ENCODE peak calls at places on chromosomes 11 and 22, in four cellular contexts. J is OCI-LY7, E is heart right ventricle, T is spleen. I is an unnamed sample.
A peak's percentile ranks its signal among the peaks of the same experiment; 100 is the strongest.

GRCh38 chr11:78080818-78081495 is 1.3 kb upstream of the NDUFC2 start:
- DNase-seq in T (no peak), E (peak; percentile 29), J (no peak), I (no peak)

GRCh38 chr11:112033902-112034301 is 8.7 kb downstream of the DLAT start:
- DNase-seq in T (no peak), J (no peak), E (no peak), I (no peak)

GRCh38 chr11:122137081-122137793 is 21.2 kb upstream of the BLID start:
- DNase-seq in J (no peak), E (no peak), T (no peak), I (no peak)

GRCh38 chr11:71495286-71496090 is 31.6 kb upstream of the KRTAP5-7 start:
- DNase-seq in E (no peak), J (no peak), T (peak; percentile 47), I (no peak)

GRCh38 chr11:11998091-11998781 is 10.2 kb downstream of the DKK3 start:
- DNase-seq in T (no peak), J (no peak), E (no peak), I (no peak)

GRCh38 chr11:35918716-35919115 is 25.1 kb upstream of the LDLRAD3 start:
- DNase-seq in T (no peak), J (no peak), E (no peak), I (no peak)

GRCh38 chr11:120180571-120181445 is 30.0 kb upstream of the OAF start:
- DNase-seq in J (no peak), T (peak; percentile 52), E (no peak), I (peak; percentile 65)

GRCh38 chr11:125229006-125229405 is 64.5 kb downstream of the PKNOX2 start:
- DNase-seq in E (no peak), J (no peak), T (no peak), I (no peak)

GRCh38 chr22:49833340-49834007 is 5.8 kb upstream of the BRD1 start:
- DNase-seq in T (no peak), E (no peak), J (no peak), I (no peak)

GRCh38 chr11:82906236-82906635 is 4.7 kb downstream of the DDIAS start:
- DNase-seq in J (peak; percentile 79), T (no peak), E (no peak), I (no peak)

GRCh38 chr11:94958118-94958517 is 15.2 kb downstream of the CWC15 start:
- DNase-seq in E (no peak), T (no peak), J (no peak), I (no peak)

GRCh38 chr11:69213315-69213714 is 57.6 kb downstream of the SMIM38 start:
- DNase-seq in E (no peak), J (no peak), T (no peak), I (no peak)

GRCh38 chr22:48950151-48950915 is 877.3 kb downstream of the BRD1 start:
- DNase-seq in J (no peak), T (peak; percentile 67), E (no peak), I (peak; percentile 47)

GRCh38 chr11:131758726-131759125 is 388.3 kb downstream of the NTM start:
- DNase-seq in T (no peak), J (no peak), E (no peak), I (no peak)

GRCh38 chr11:131759140-131759539 is 388.7 kb downstream of the NTM start:
- DNase-seq in J (no peak), T (no peak), E (no peak), I (no peak)

GRCh38 chr11:131762346-131763110 is 392.1 kb downstream of the NTM start:
- DNase-seq in E (no peak), T (no peak), J (no peak), I (no peak)

GRCh38 chr11:131763193-131763890 is 392.9 kb downstream of the NTM start:
- DNase-seq in J (no peak), T (no peak), E (no peak), I (no peak)

GRCh38 chr11:131760191-131760951 is 390.0 kb downstream of the NTM start:
- DNase-seq in T (no peak), E (peak; percentile 25), J (no peak), I (no peak)
- H3K27ac ChIP-seq in T (peak overlapping the region; percentile 33), E (no peak overlapping the region), J (no peak overlapping the region), I (no peak overlapping the region)

GRCh38 chr22:16988257-16988656 is 19.8 kb downstream of the GAB4 start:
- DNase-seq in T (no peak), J (no peak), E (no peak), I (peak; percentile 40)

GRCh38 chr22:16987822-16988221 is 20.2 kb downstream of the GAB4 start:
- DNase-seq in T (no peak), J (no peak), E (no peak), I (peak; percentile 36)

GRCh38 chr22:16989915-16990314 is 18.1 kb downstream of the GAB4 start:
- DNase-seq in T (no peak), J (no peak), E (no peak), I (no peak)
- H3K9me3 ChIP-seq in T (peaks cover 3% of the 10 kb centered on the region), J (no peaks in the 10 kb centered on the region), E (no peaks in the 10 kb centered on the region), I (no peaks in the 10 kb centered on the region)

DNA sequence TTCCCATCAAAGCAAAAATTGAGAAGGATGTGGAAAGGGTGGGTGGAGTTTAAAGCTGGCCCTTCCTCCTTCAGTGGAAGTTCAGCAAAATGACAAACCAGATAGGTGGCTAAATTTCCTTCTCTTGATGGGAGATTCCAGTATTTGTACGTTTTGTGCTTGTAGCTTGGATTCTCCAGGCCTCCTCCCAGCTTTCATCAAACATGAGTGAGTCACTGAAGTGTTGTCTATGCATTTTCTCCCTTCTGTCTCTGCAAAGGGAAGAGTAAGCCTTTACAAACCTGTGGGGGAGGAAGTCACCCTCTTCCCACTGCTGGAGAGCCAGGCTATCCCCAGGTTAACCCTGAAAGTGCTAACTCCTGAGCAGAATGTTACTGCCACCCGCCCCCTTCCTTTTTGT is 6.4 kb downstream of the MARK2 start:
- DNase-seq in J (no peak), T (no peak), E (no peak), I (no peak)
- H3K27ac ChIP-seq in J (no peak overlapping the region), T (peak overlapping the region; percentile 26), E (peak overlapping the region; percentile 27), I (peak overlapping the region; percentile 37)

GRCh38 chr11:55345306-55345705 is 2.3 kb downstream of the OR4A16 start:
- DNase-seq in T (no peak), J (no peak), E (no peak), I (no peak)

DNA sequence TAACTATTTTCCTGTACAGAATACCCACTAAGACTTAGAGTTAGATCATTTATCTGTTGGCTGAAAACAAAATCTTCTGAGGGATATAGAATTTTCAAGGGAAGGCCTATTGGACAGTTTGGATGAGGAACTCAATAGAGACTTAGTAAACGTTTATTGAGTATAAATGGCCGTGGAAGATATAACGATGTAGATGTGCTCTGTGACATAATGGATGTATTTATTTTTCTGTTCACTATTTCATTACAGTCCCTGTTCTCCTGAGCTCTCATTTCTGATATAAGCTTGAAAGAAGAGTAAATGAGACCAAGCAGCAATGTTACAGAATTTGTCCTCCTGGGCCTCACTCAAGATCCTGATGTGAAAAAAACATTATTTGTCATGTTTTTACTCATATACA is at the start of gene OR4A16:
- DNase-seq in E (no peak), J (no peak), T (no peak), I (no peak)
- H3K9me3 ChIP-seq in E (no peaks in the 10 kb centered on the region), J (peaks cover 5% of the 10 kb centered on the region), T (peaks cover 42% of the 10 kb centered on the region), I (no peaks in the 10 kb centered on the region)

GRCh38 chr11:68013611-68014156 is 3.6 kb downstream of the ALDH3B1 start:
- DNase-seq in J (no peak), T (no peak), E (no peak), I (no peak)

GRCh38 chr11:68011046-68011943 is 1.2 kb downstream of the ALDH3B1 start:
- DNase-seq in J (no peak), T (no peak), E (no peak), I (no peak)

GRCh38 chr11:68012843-68013610 is 2.9 kb downstream of the ALDH3B1 start:
- DNase-seq in J (no peak), T (no peak), E (no peak), I (no peak)

GRCh38 chr11:68010058-68011041 is at the start of gene ALDH3B1:
- DNase-seq in T (peak; percentile 93), J (peak; percentile 49), E (peak; percentile 82), I (peak; percentile 95)

GRCh38 chr11:68012044-68012842 is 2.1 kb downstream of the ALDH3B1 start:
- DNase-seq in T (no peak), E (no peak), J (no peak), I (no peak)
- H3K27ac ChIP-seq in T (peak overlapping the region; percentile 91), E (no peak overlapping the region), J (no peak overlapping the region), I (no peak overlapping the region)

GRCh38 chr22:22460635-22461034 is 47.9 kb downstream of the ZNF280B start:
- DNase-seq in E (no peak), T (no peak), J (peak; percentile 46), I (no peak)

GRCh38 chr22:22458896-22459588 is 49.5 kb downstream of the ZNF280B start:
- DNase-seq in E (no peak), J (peak; percentile 71), T (no peak), I (no peak)

GRCh38 chr22:22460060-22460459 is 48.5 kb downstream of the ZNF280B start:
- DNase-seq in T (no peak), E (no peak), J (no peak), I (no peak)

GRCh38 chr22:22461111-22461510 is 47.4 kb downstream of the ZNF280B start:
- DNase-seq in E (no peak), J (no peak), T (no peak), I (no peak)

DNA sequence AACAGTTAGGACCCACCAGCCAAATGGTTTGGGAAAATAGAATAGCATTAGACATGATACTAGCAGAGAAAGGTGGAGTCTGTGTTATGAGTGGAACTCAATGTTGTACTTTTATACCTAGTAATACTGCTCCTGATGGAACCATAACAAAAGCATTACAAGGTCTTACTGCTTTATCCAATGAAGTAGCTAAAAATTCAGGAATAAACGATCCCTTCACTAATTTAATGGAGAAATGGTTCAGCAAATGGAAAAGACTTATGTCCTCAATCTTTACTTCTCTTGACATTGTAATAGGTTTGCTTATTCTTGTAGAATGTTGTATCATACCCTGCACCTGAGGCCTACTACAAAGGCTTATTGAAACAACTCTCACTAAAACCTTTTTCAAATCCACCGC is 50.2 kb downstream of the ZNF280B start:
- DNase-seq in T (no peak), E (no peak), J (no peak), I (no peak)
- H3K9me3 ChIP-seq in T (peaks cover 48% of the 10 kb centered on the region), E (peaks cover 17% of the 10 kb centered on the region), J (peaks cover 36% of the 10 kb centered on the region), I (no peaks in the 10 kb centered on the region)

GRCh38 chr11:41612415-41612814 is 153.0 kb upstream of the LRRC4C start:
- DNase-seq in E (no peak), J (no peak), T (no peak), I (no peak)

DNA sequence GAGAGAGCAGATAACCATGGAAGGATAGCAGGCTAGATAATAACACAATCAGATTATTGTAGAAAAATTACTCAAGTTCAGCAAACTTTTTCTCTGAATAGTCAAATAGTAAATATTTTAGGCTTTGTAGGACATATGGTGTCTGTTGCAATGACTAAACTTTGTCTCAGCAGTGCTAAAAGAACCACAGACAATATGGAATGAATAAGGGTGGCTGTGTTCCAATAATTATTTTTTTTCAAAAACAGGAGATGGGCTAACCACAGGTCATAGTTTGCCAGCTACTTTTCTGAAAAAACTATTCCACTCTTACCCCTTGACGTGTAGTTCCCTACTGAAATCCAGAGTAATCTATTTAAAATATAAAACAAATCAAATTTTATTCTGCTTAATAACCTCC is 153.9 kb upstream of the LRRC4C start:
- DNase-seq in J (no peak), T (no peak), E (no peak), I (no peak)
- H3K27ac ChIP-seq in J (no peak overlapping the region), T (no peak overlapping the region), E (no peak overlapping the region), I (no peak overlapping the region)